ENCODE peak calls at places on chromosomes 5 and 9, in ten cellular contexts. I is CD8-positive, alpha-beta memory T cell; T is mammary epithelial cell; F is ecto neural progenitor cell; D is GM13976; H is effector CD4-positive, alpha-beta T cell; Q is CD4-positive, CD25-positive, alpha-beta regulatory T cell; R is iris pigment epithelial cell; V is Caki2; K is activated CD8-positive, alpha-beta memory T cell treated with anti-CD3 and anti-CD28 coated beads for 1 hour. W is an unnamed sample.

GRCh38 chr5:60271517-60271916 is 378.0 kb upstream of the PDE4D start:
- DNase-seq in H (no peak), T (no peak), D (no peak), Q (no peak), K (no peak), F (no peak), V (no peak), R (no peak), I (no peak), W (no peak)

GRCh38 chr5:37846786-37847310 is 7.0 kb upstream of the GDNF start:
- DNase-seq in F (no peak), D (no peak), I (no peak), V (no peak), T (no peak), K (no peak), H (no peak), Q (no peak), R (no peak), W (no peak)

GRCh38 chr5:110625376-110625999 is 101.0 kb downstream of the TMEM232 start:
- DNase-seq in F (no peak), T (peak; percentile 2), V (no peak), Q (peak; percentile 30), I (peak; percentile 10), K (no peak), R (peak; percentile 46), D (peak; percentile 4), H (no peak), W (no peak)

GRCh38 chr5:149039501-149039900 is 23.4 kb downstream of the SH3TC2 start:
- DNase-seq in I (no peak), K (no peak), F (no peak), H (no peak), D (no peak), V (no peak), R (no peak), T (no peak), Q (no peak), W (no peak)

GRCh38 chr5:53831496-53831895 is 271.1 kb downstream of the NDUFS4 start:
- DNase-seq in T (no peak), R (no peak), D (no peak), K (no peak), I (no peak), V (no peak), F (no peak), Q (no peak), H (no peak), W (no peak)

GRCh38 chr9:100324594-100325200 is 28.0 kb downstream of the TEX10 start:
- DNase-seq in F (no peak), K (no peak), D (no peak), V (no peak), I (peak; percentile 17), T (no peak), R (peak; percentile 67), H (no peak), Q (peak; percentile 57), W (no peak)

GRCh38 chr9:124436320-124436719 is 13.9 kb upstream of the ADGRD2 start:
- DNase-seq in K (no peak), V (no peak), Q (no peak), F (no peak), I (no peak), H (no peak), D (peak; percentile 40), T (peak; percentile 50), R (no peak), W (no peak)

GRCh38 chr5:32505718-32506117 is 61.2 kb upstream of the ZFR start:
- DNase-seq in H (no peak), V (no peak), Q (no peak), F (no peak), K (no peak), D (no peak), R (peak; percentile 52), I (no peak), T (peak; percentile 31), W (no peak)

GRCh38 chr9:112050544-112051475 is 124.3 kb downstream of the SUSD1 start:
- DNase-seq in Q (no peak), K (no peak), D (no peak), R (peak; percentile 88), V (peak; percentile 96), H (no peak), T (peak; percentile 77), I (no peak), F (no peak), W (no peak)

GRCh38 chr9:91417602-91418218 is 5.9 kb downstream of the NFIL3 start:
- DNase-seq in K (no peak), H (no peak), I (no peak), D (no peak), Q (no peak), R (no peak), T (no peak), V (no peak), F (no peak), W (no peak)

GRCh38 chr9:79817469-79818004 is 245.8 kb downstream of the TLE4 start:
- DNase-seq in D (peak; percentile 33), F (no peak), R (peak; percentile 26), K (no peak), H (no peak), T (no peak), I (no peak), Q (peak; percentile 43), V (peak; percentile 74), W (no peak)